ENCODE peak calls at places on chromosome 5, in four cellular contexts. One of them, this sample, is unnamed. For H3K4me1, the result is how much of the 10 kb centered on the place peaks cover.

GRCh38 chr5:133106761-133107572 is 55.2 kb downstream of the HSPA4 start:
- DNase-seq in aorta: no peak
- DNase-seq in stomach: no peak
- DNase-seq in OCI-LY7: peak
- DNase-seq in this sample: peak

GRCh38 chr5:14444988-14445387 is 136.6 kb upstream of the OTULINL start:
- DNase-seq in OCI-LY7: no peak
- DNase-seq in aorta: no peak
- DNase-seq in stomach: no peak
- DNase-seq in this sample: no peak

GRCh38 chr5:146151970-146152369 is 30.5 kb downstream of the LARS1 start:
- DNase-seq in aorta: no peak
- DNase-seq in stomach: no peak
- DNase-seq in OCI-LY7: no peak
- DNase-seq in this sample: no peak

GRCh38 chr5:67814569-67815311 is 400.8 kb upstream of the PIK3R1 start:
- DNase-seq in OCI-LY7: no peak
- DNase-seq in aorta: no peak
- DNase-seq in stomach: no peak
- DNase-seq in this sample: no peak

GRCh38 chr5:116441223-116441622 is 133.4 kb downstream of the SEMA6A start:
- DNase-seq in stomach: no peak
- DNase-seq in aorta: no peak
- DNase-seq in OCI-LY7: no peak
- DNase-seq in this sample: no peak

GRCh38 chr5:136963521-136963920 is 535.6 kb downstream of the SPOCK1 start:
- DNase-seq in OCI-LY7: no peak
- DNase-seq in aorta: no peak
- DNase-seq in stomach: no peak
- DNase-seq in this sample: no peak

GRCh38 chr5:38645508-38645907 is 89.1 kb upstream of the LIFR start:
- DNase-seq in stomach: no peak
- DNase-seq in aorta: no peak
- DNase-seq in OCI-LY7: no peak
- DNase-seq in this sample: no peak

GRCh38 chr5:55223219-55223987 is 3.7 kb downstream of the MCIDAS start:
- DNase-seq in stomach: no peak
- DNase-seq in aorta: no peak
- DNase-seq in OCI-LY7: no peak
- DNase-seq in this sample: no peak

GRCh38 chr5:73160239-73160671 is 12.7 kb upstream of the TMEM174 start:
- DNase-seq in stomach: no peak
- DNase-seq in aorta: no peak
- DNase-seq in OCI-LY7: peak
- DNase-seq in this sample: no peak

GRCh38 chr5:74056789-74057164 is 430.8 kb downstream of the ARHGEF28 start:
- DNase-seq in OCI-LY7: peak
- DNase-seq in stomach: peak
- DNase-seq in aorta: no peak
- DNase-seq in this sample: peak

GRCh38 chr5:422323-423232 is 20.4 kb upstream of the EXOC3 start:
- DNase-seq in aorta: peak
- DNase-seq in OCI-LY7: no peak
- DNase-seq in stomach: no peak
- DNase-seq in this sample: no peak

GRCh38 chr5:93303291-93303691 is 277.7 kb downstream of the NR2F1-AS1 start:
- DNase-seq in stomach: no peak
- DNase-seq in aorta: no peak
- DNase-seq in OCI-LY7: no peak
- DNase-seq in this sample: no peak

GRCh38 chr5:150515446-150515845 is 7.5 kb downstream of the NDST1 start:
- DNase-seq in stomach: no peak
- DNase-seq in aorta: no peak
- DNase-seq in OCI-LY7: no peak
- DNase-seq in this sample: no peak

GRCh38 chr5:24693609-24694008 is 48.8 kb upstream of the CDH10 start:
- DNase-seq in stomach: no peak
- DNase-seq in aorta: no peak
- DNase-seq in OCI-LY7: no peak
- DNase-seq in this sample: no peak

GRCh38 chr5:16666861-16667481 is 50.2 kb upstream of the RETREG1 start:
- DNase-seq in stomach: peak
- DNase-seq in OCI-LY7: no peak
- DNase-seq in aorta: no peak
- DNase-seq in this sample: no peak

GRCh38 chr5:35904443-35905132 is 33.8 kb downstream of the CAPSL start:
- DNase-seq in OCI-LY7: peak
- DNase-seq in aorta: no peak
- DNase-seq in stomach: no peak
- DNase-seq in this sample: no peak

GRCh38 chr5:149415245-149415967 is 36.3 kb upstream of the IL17B start:
- DNase-seq in aorta: peak
- DNase-seq in stomach: no peak
- DNase-seq in OCI-LY7: no peak
- DNase-seq in this sample: no peak
- H3K4me1 ChIP-seq in aorta: under half
- H3K4me1 ChIP-seq in stomach: half or more
- H3K4me1 ChIP-seq in OCI-LY7: under half
- H3K4me1 ChIP-seq in this sample: under half

DNA sequence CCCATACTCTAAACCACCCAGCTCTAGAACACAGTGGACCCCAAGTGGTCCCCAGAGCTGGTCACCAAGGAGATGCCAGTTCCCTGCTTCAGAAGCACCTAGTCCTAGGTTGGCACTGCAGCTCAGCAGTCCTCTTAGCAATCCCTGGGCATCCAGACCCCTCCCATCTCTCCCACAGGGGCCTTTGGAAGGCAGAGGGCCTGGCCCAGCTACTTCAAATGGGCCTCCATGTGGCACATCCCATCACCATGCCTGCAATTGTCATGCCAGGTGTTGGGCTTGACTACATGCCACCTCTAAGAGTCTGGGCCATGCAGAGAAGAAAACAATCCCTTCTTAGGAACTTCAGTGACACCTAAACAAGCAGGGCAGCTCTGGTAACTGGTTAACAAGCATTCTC is 14.1 kb downstream of the MACROH2A1 start:
- DNase-seq in OCI-LY7: no peak
- DNase-seq in aorta: no peak
- DNase-seq in stomach: no peak
- DNase-seq in this sample: no peak
- H3K4me1 ChIP-seq in OCI-LY7: under half
- H3K4me1 ChIP-seq in aorta: under half
- H3K4me1 ChIP-seq in stomach: under half
- H3K4me1 ChIP-seq in this sample: under half

GRCh38 chr5:78577992-78578391 is 70.6 kb downstream of the LHFPL2 start:
- DNase-seq in OCI-LY7: no peak
- DNase-seq in stomach: no peak
- DNase-seq in aorta: no peak
- DNase-seq in this sample: no peak
- H3K4me1 ChIP-seq in OCI-LY7: under half
- H3K4me1 ChIP-seq in stomach: under half
- H3K4me1 ChIP-seq in aorta: under half
- H3K4me1 ChIP-seq in this sample: under half

DNA sequence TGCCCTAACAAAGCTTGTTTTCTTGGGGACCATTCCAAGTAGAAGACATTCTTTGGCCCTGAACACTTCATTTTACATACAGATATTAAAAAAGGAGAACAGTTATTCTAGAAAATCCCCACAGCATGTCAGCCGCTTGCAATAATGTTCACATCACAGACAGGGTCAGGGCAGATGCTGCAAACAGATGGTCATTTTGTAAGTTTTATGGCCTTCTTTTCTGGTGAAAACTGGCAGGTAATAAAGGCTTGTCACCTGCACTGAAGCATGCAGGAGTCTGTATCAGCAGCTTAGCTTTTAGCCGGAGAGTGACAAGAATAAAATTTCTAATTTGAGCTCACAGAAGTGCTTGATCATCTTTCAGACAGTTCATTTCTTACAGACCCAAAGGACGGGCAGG is 220.9 kb upstream of the DAP start:
- DNase-seq in OCI-LY7: no peak
- DNase-seq in aorta: no peak
- DNase-seq in stomach: no peak
- DNase-seq in this sample: no peak
- H3K4me1 ChIP-seq in OCI-LY7: under half
- H3K4me1 ChIP-seq in aorta: under half
- H3K4me1 ChIP-seq in stomach: under half
- H3K4me1 ChIP-seq in this sample: under half

DNA sequence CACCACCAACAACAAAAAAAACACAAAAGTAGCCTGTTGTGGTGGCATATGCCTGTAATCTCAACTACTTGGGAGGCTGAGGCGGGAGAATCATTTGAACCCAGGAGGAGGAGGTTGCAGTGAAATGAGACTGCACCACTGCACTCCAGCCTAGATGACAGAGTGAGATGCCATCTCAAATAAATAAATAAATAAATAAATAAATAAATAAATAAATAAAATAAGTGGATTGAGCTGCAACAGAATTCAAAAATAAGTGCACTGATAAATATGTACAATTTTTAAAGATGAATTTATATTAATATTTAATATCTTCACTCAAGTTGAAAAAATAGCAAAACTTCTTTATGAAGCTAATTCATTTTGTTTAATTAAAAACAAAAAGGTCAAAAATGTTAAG is 259.6 kb downstream of the IRX2 start:
- DNase-seq in aorta: no peak
- DNase-seq in stomach: no peak
- DNase-seq in OCI-LY7: no peak
- DNase-seq in this sample: no peak
- H3K4me1 ChIP-seq in aorta: under half
- H3K4me1 ChIP-seq in stomach: under half
- H3K4me1 ChIP-seq in OCI-LY7: under half
- H3K4me1 ChIP-seq in this sample: under half

This sample was measured in Peyer's patch.